ENCODE peak calls at places on chromosomes 1 and 21, in eight cellular contexts. P is psoas muscle; Y is lower lobe of right lung; S is PC-3; M is mucosa of descending colon; B is HCT116; K is activated T-cell treated with anti-CD3 and anti-CD28 coated beads, Interleukin-2, amount 50 U/mL, for 4 hours; R is activated CD8-positive, alpha-beta T cell treated with anti-CD3 and anti-CD28 coated beads for 36 hours. X is an unnamed sample.

GRCh38 chr1:239575113-239575512 is 188.7 kb downstream of the CHRM3 start:
- ATAC-seq in K (peak; percentile 35), R (peak; percentile 85), B (no peak), M (no peak), Y (no peak), S (no peak), P (no peak), X (no peak)

GRCh38 chr1:198890531-198890930 is 251.7 kb downstream of the PTPRC start:
- ATAC-seq in S (peak; percentile 90), P (no peak), R (no peak), Y (no peak), K (no peak), M (no peak), B (no peak), X (no peak)

GRCh38 chr1:23854568-23854967 is 13.5 kb downstream of the FUCA1 start:
- ATAC-seq in R (peak; percentile 45), S (no peak), K (no peak), M (no peak), B (peak; percentile 82), Y (no peak), P (peak; percentile 85), X (no peak)

GRCh38 chr1:20551945-20552727 is at the start of gene FAM43B:
- ATAC-seq in S (peak; percentile 25), B (no peak), K (no peak), R (peak; percentile 51), Y (peak; percentile 69), P (peak; percentile 88), M (peak; percentile 40), X (no peak)

GRCh38 chr1:156931974-156932710 is 11.7 kb downstream of the LRRC71 start:
- ATAC-seq in B (no peak), K (no peak), R (no peak), M (peak; percentile 6), Y (no peak), S (no peak), P (peak; percentile 23), X (no peak)

GRCh38 chr1:32142446-32143301 is 34.8 kb downstream of the KPNA6 start:
- ATAC-seq in P (peak; percentile 86), S (peak; percentile 83), B (peak; percentile 41), R (no peak), Y (peak; percentile 89), K (no peak), M (peak; percentile 92), X (peak; percentile 78)

GRCh38 chr21:29007135-29007534 is 12.0 kb downstream of the RWDD2B start:
- ATAC-seq in R (no peak), B (no peak), M (no peak), K (no peak), P (no peak), Y (no peak), S (no peak), X (no peak)

GRCh38 chr1:161777250-161777649 is 11.1 kb downstream of the ATF6 start:
- ATAC-seq in R (no peak), M (no peak), B (no peak), K (no peak), P (no peak), S (no peak), Y (no peak), X (no peak)

GRCh38 chr1:241413974-241414373 is 57.0 kb upstream of the RGS7 start:
- ATAC-seq in B (no peak), K (no peak), Y (no peak), R (no peak), S (peak; percentile 49), M (no peak), P (no peak), X (no peak)

GRCh38 chr1:184287001-184287400 is 99.8 kb upstream of the C1orf21 start:
- ATAC-seq in M (no peak), P (peak; percentile 19), R (no peak), Y (no peak), B (no peak), K (no peak), S (no peak), X (no peak)

GRCh38 chr1:192462630-192463029 is 112.9 kb upstream of the RGS1 start:
- ATAC-seq in S (no peak), M (no peak), K (no peak), P (no peak), R (no peak), B (no peak), Y (no peak), X (no peak)

GRCh38 chr1:35650416-35650815 is 9.1 kb upstream of the PSMB2 start:
- ATAC-seq in Y (no peak), R (no peak), M (no peak), B (no peak), K (no peak), S (no peak), P (no peak), X (no peak)

GRCh38 chr1:91502138-91502881 is 1.7 kb downstream of the CDC7 start:
- ATAC-seq in P (no peak), Y (no peak), B (no peak), R (no peak), S (no peak), K (no peak), M (no peak), X (no peak)

GRCh38 chr1:168636200-168636599 is 59.8 kb downstream of the XCL1 start:
- ATAC-seq in S (peak; percentile 55), Y (peak; percentile 60), M (peak; percentile 78), B (peak; percentile 54), R (no peak), K (no peak), P (peak; percentile 80), X (no peak)

X was measured in esophagus mucosa.